ENCODE peak calls at places on chromosomes 7 and 10, in eight cellular contexts. One of them, this sample, is unnamed.

GRCh38 chr10:78589687-78590086 is 479.1 kb upstream of the ZMIZ1 start:
- DNase-seq in HCEC 1CT: no peak
- DNase-seq in GM19239: no peak
- DNase-seq in ELF-1: no peak
- DNase-seq in nephron progenitor cell: no peak
- DNase-seq in iPS-NIHi11: no peak
- DNase-seq in NCI-H1092: no peak
- DNase-seq in HTR-8/SVneo: no peak
- DNase-seq in this sample: no peak

GRCh38 chr7:137007001-137007725 is 138.7 kb downstream of the CHRM2 start:
- DNase-seq in HCEC 1CT: peak
- DNase-seq in GM19239: no peak
- DNase-seq in ELF-1: no peak
- DNase-seq in nephron progenitor cell: no peak
- DNase-seq in iPS-NIHi11: no peak
- DNase-seq in NCI-H1092: no peak
- DNase-seq in HTR-8/SVneo: no peak
- DNase-seq in this sample: no peak

GRCh38 chr7:82419200-82419599 is 24.4 kb downstream of the CACNA2D1 start:
- DNase-seq in HCEC 1CT: no peak
- DNase-seq in GM19239: no peak
- DNase-seq in ELF-1: no peak
- DNase-seq in nephron progenitor cell: no peak
- DNase-seq in iPS-NIHi11: no peak
- DNase-seq in NCI-H1092: peak
- DNase-seq in HTR-8/SVneo: no peak
- DNase-seq in this sample: no peak

GRCh38 chr10:21170216-21170615 is 273.1 kb upstream of the NEBL start:
- DNase-seq in HCEC 1CT: no peak
- DNase-seq in GM19239: no peak
- DNase-seq in ELF-1: peak
- DNase-seq in nephron progenitor cell: no peak
- DNase-seq in iPS-NIHi11: no peak
- DNase-seq in NCI-H1092: no peak
- DNase-seq in HTR-8/SVneo: no peak
- DNase-seq in this sample: no peak

GRCh38 chr10:18615618-18616017 is 35.8 kb downstream of the NSUN6 start:
- DNase-seq in HCEC 1CT: no peak
- DNase-seq in GM19239: no peak
- DNase-seq in ELF-1: no peak
- DNase-seq in nephron progenitor cell: no peak
- DNase-seq in iPS-NIHi11: no peak
- DNase-seq in NCI-H1092: no peak
- DNase-seq in HTR-8/SVneo: no peak
- DNase-seq in this sample: no peak

GRCh38 chr10:76285012-76285411 is 853.6 kb downstream of the LRMDA start:
- DNase-seq in HCEC 1CT: peak
- DNase-seq in GM19239: no peak
- DNase-seq in ELF-1: no peak
- DNase-seq in nephron progenitor cell: no peak
- DNase-seq in iPS-NIHi11: no peak
- DNase-seq in NCI-H1092: no peak
- DNase-seq in HTR-8/SVneo: no peak
- DNase-seq in this sample: no peak

GRCh38 chr7:92729751-92730150 is 106.6 kb downstream of the CDK6 start:
- DNase-seq in HCEC 1CT: no peak
- DNase-seq in GM19239: no peak
- DNase-seq in ELF-1: no peak
- DNase-seq in nephron progenitor cell: no peak
- DNase-seq in iPS-NIHi11: no peak
- DNase-seq in NCI-H1092: no peak
- DNase-seq in HTR-8/SVneo: no peak
- DNase-seq in this sample: no peak

GRCh38 chr10:35308809-35309208 is 27.5 kb upstream of the CCNY start:
- DNase-seq in HCEC 1CT: no peak
- DNase-seq in GM19239: no peak
- DNase-seq in ELF-1: no peak
- DNase-seq in nephron progenitor cell: no peak
- DNase-seq in iPS-NIHi11: no peak
- DNase-seq in NCI-H1092: no peak
- DNase-seq in HTR-8/SVneo: no peak
- DNase-seq in this sample: no peak

GRCh38 chr10:121099601-121100000 is 248.4 kb downstream of the WDR11 start:
- DNase-seq in HCEC 1CT: no peak
- DNase-seq in GM19239: no peak
- DNase-seq in ELF-1: peak
- DNase-seq in nephron progenitor cell: no peak
- DNase-seq in iPS-NIHi11: no peak
- DNase-seq in NCI-H1092: no peak
- DNase-seq in HTR-8/SVneo: no peak
- DNase-seq in this sample: no peak